ENCODE peak calls at places on chromosomes 2 and 18, in four cellular contexts. H is PC-9, B is neural progenitor cell, G is GM10248. Q is an unnamed sample.

GRCh38 chr2:96933528-96933927 is 52.9 kb downstream of the FAM178B start:
- DNase-seq in H (no peak), B (peak; percentile 48), G (no peak), Q (no peak)

GRCh38 chr2:174574657-174575056 is 22.9 kb downstream of the WIPF1 start:
- DNase-seq in H (no peak), B (no peak), G (no peak), Q (no peak)

GRCh38 chr2:16321872-16322271 is 343.8 kb downstream of the CYRIA start:
- DNase-seq in H (no peak), B (peak; percentile 43), G (no peak), Q (no peak)

GRCh38 chr2:46776687-46777327 is 138.8 kb downstream of the MCFD2 start:
- DNase-seq in H (peak; percentile 51), B (peak; percentile 75), G (peak; percentile 68), Q (peak; percentile 84)

GRCh38 chr2:120759543-120760331 is 24.1 kb downstream of the GLI2 start:
- DNase-seq in H (no peak), B (no peak), G (no peak), Q (no peak)

GRCh38 chr18:12769644-12770440 is 67.0 kb downstream of the PSMG2 start:
- DNase-seq in H (no peak), B (no peak), G (no peak), Q (no peak)

GRCh38 chr2:218168635-218169462 is 2.1 kb upstream of the CXCR1 start:
- DNase-seq in H (no peak), B (peak; percentile 73), G (peak; percentile 71), Q (peak; percentile 89)

GRCh38 chr2:160076935-160077334 is 14.5 kb upstream of the PLA2R1 start:
- DNase-seq in H (no peak), B (no peak), G (no peak), Q (no peak)

GRCh38 chr2:32652555-32653209 is 24.8 kb downstream of the TTC27 start:
- DNase-seq in H (no peak), B (no peak), G (no peak), Q (no peak)

GRCh38 chr2:78407960-78408794 is 617.3 kb upstream of the REG3G start:
- DNase-seq in H (no peak), B (no peak), G (no peak), Q (no peak)

GRCh38 chr2:162586311-162586710 is 242.4 kb downstream of the GCA start:
- DNase-seq in H (no peak), B (no peak), G (no peak), Q (no peak)

GRCh38 chr18:703660-704018 is 8.8 kb downstream of the ENOSF1 start:
- DNase-seq in H (no peak), B (no peak), G (no peak), Q (no peak)

GRCh38 chr2:20615466-20616241 is 35.2 kb downstream of the HS1BP3 start:
- DNase-seq in H (no peak), B (no peak), G (no peak), Q (no peak)

GRCh38 chr2:160411167-160411566 is 82.4 kb downstream of the RBMS1 start:
- DNase-seq in H (peak; percentile 40), B (no peak), G (no peak), Q (peak; percentile 68)

GRCh38 chr2:31286230-31286629 is 52.3 kb downstream of the EHD3 start:
- DNase-seq in H (no peak), B (no peak), G (no peak), Q (no peak)

GRCh38 chr2:112276954-112277353 is 1.6 kb downstream of the ZC3H6 start:
- DNase-seq in H (no peak), B (no peak), G (no peak), Q (no peak)

GRCh38 chr2:112273349-112273748 is 2.0 kb upstream of the ZC3H6 start:
- DNase-seq in H (no peak), B (no peak), G (no peak), Q (no peak)

GRCh38 chr2:112277591-112278220 is 2.3 kb downstream of the ZC3H6 start:
- DNase-seq in H (no peak), B (no peak), G (no peak), Q (no peak)

GRCh38 chr2:112275887-112276773 is 733 bp downstream of the ZC3H6 start:
- DNase-seq in H (peak; percentile 61), B (peak; percentile 94), G (peak; percentile 81), Q (peak; percentile 87)

GRCh38 chr2:112275314-112275886 is at the start of gene ZC3H6:
- DNase-seq in H (peak; percentile 87), B (peak; percentile 98), G (peak; percentile 97), Q (peak; percentile 99)
- TF ChIP-seq CTCF in H (no peak), B (peak; percentile 3), G (no peak), Q (no peak)

GRCh38 chr2:237132799-237133198 is 47.1 kb downstream of the COPS8 start:
- DNase-seq in H (no peak), B (peak; percentile 66), G (no peak), Q (no peak)
- TF ChIP-seq CTCF in H (peak; percentile 53), B (peak; percentile 59), G (peak; percentile 35), Q (peak; percentile 49)

DNA sequence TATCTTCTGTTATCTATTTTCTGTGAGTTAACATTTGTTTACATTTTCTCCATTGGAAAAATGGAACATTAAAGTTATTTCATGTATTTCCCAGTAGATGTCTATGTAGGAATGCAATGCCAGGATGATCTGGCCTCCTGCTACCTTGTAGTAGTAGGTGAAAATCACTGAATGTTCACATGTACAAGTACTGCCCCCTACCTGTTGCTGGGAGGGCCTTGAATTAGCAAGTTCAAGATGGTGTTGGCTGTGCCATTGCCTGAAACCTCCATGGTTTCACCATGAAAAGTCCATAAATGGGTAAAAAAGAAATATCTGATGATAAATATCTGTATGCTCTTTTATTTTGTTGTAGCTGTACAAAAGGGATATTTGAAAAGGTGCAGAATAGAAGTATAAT is 30.7 kb downstream of the XRCC5 start:
- DNase-seq in H (no peak), B (peak; percentile 26), G (peak; percentile 18), Q (peak; percentile 66)
- TF ChIP-seq CTCF in H (peak; percentile 50), B (peak; percentile 42), G (peak; percentile 41), Q (peak; percentile 52)

GRCh38 chr2:170716851-170717598 is 1.9 kb downstream of the SP5 start:
- DNase-seq in H (no peak), B (peak; percentile 92), G (peak; percentile 54), Q (peak; percentile 49)
- TF ChIP-seq CTCF in H (no peak), B (peak; percentile 74), G (no peak), Q (peak; percentile 82)

GRCh38 chr2:84653302-84653701 is 137.0 kb downstream of the DNAH6 start:
- DNase-seq in H (no peak), B (no peak), G (no peak), Q (no peak)
- TF ChIP-seq CTCF in H (no peak), B (peak; percentile 10), G (no peak), Q (no peak)

GRCh38 chr2:220191031-220191430 is 563.6 kb downstream of the SLC4A3 start:
- DNase-seq in H (no peak), B (no peak), G (no peak), Q (no peak)

GRCh38 chr2:220182790-220183189 is 555.4 kb downstream of the SLC4A3 start:
- DNase-seq in H (no peak), B (no peak), G (no peak), Q (no peak)

GRCh38 chr2:220188031-220188430 is 560.6 kb downstream of the SLC4A3 start:
- DNase-seq in H (peak; percentile 62), B (no peak), G (no peak), Q (no peak)

GRCh38 chr2:220181158-220181557 is 553.7 kb downstream of the SLC4A3 start:
- DNase-seq in H (no peak), B (no peak), G (no peak), Q (no peak)

DNA sequence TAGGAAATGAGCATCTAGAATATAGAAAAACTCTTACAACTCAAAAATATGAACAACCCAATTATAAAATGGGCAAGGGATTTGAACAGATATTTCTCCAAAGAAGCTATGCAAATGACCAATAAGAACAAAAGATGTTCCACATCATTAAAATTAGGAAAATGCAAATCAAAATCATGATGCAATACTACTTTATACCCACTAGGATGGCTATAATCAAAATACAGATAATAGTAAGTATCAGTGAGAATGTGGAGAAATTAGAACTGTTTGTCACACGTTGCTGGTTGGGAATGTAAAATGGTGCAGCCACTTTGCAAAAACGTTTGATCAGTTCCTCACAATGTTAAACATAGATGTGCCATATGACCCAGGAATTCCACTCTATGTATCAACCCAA is 558.3 kb downstream of the SLC4A3 start:
- DNase-seq in H (no peak), B (no peak), G (no peak), Q (no peak)
- TF ChIP-seq CTCF in H (no peak), B (no peak), G (no peak), Q (no peak)

DNA sequence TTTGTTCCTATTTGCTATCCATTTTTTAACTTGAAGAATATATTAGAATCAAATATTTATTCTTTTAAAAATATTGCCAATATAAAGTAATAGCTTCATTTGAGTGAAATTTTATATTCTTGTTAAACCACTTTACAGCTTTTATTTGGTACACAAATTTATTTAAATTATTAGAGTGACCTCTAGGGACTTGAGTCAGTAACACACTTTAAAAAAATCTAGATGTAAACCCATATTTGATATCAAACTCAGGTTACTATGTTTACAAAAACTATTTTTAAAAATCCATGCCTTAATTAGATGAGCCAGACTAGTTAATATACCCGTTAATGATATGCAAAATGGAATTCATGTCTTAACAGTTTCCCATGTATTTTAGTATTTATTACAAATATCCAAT is 134.6 kb downstream of the MAP4K4 start:
- DNase-seq in H (no peak), B (no peak), G (no peak), Q (no peak)
- TF ChIP-seq CTCF in H (peak; percentile 64), B (peak; percentile 46), G (no peak), Q (peak; percentile 2)

DNA sequence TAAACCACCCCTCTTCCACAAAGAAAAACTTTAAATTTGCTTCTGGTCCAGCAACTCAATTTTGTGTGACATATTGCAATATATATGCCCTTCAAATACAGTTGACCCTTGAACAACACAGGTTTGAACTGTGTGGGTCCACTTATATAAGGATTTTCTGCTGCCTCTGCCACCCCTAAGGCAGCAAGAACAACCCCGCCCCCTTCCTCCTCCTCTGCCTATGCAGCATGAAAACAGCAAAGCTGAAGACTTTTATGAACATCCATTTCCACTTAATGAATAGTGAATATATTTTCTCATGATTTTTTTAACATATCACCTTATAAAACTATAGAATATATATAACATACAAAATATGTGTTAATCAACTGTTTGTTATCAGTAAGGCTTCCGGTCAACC is 58.3 kb downstream of the EML4 start:
- DNase-seq in H (no peak), B (no peak), G (no peak), Q (peak; percentile 9)
- TF ChIP-seq CTCF in H (no peak), B (no peak), G (no peak), Q (no peak)

GRCh38 chr18:75269140-75269676 is 58.6 kb downstream of the TSHZ1 start:
- DNase-seq in H (no peak), B (no peak), G (no peak), Q (no peak)
- TF ChIP-seq CTCF in H (no peak), B (no peak), G (no peak), Q (no peak)